ENCODE peak calls at places on chromosome 16, in ten cellular contexts. H is GM04504; X is heart right ventricle; F is memory B cell; N is stimulated activated CD4-positive, alpha-beta T cell treated with anti-CD3 and anti-CD28 coated beads, Interleukin-1b, Interleukin-23, amount 100 ng/mL, for 1 hour; T is stimulated activated effector memory CD8-positive, alpha-beta T cell treated with anti-CD3 and anti-CD28 coated beads, Interleukin-12 subunit alpha, Interleukin-12 subunit beta, amount 100 ng/mL, for 72 hours; S is naive thymus-derived CD4-positive, alpha-beta T cell; E is T-cell; K is aorta; U is NCI-H460. D is an unnamed sample.

GRCh38 chr16:81405702-81406113 is 38.9 kb upstream of the CMIP start:
- DNase-seq in N (no peak), S (no peak), K (no peak), E (no peak), F (no peak), T (no peak), X (no peak), U (peak; percentile 76), H (peak; percentile 43), D (no peak)

GRCh38 chr16:66933776-66934137 is 445 bp downstream of the CIAO2B start:
- DNase-seq in N (peak; percentile 16), S (no peak), U (no peak), X (no peak), E (no peak), K (no peak), F (no peak), T (no peak), H (no peak), D (peak; percentile 37)

GRCh38 chr16:67198238-67198734 is 645 bp upstream of the ELMO3 start:
- DNase-seq in S (no peak), N (no peak), K (no peak), H (no peak), U (peak; percentile 64), E (no peak), F (no peak), T (no peak), X (no peak), D (no peak)

GRCh38 chr16:67109407-67110135 is at the start of gene PHAF1:
- DNase-seq in K (peak; percentile 95), X (peak; percentile 93), U (peak; percentile 91), F (peak; percentile 98), E (peak; percentile 97), S (peak; percentile 99), N (peak; percentile 92), T (peak; percentile 98), H (peak; percentile 75), D (peak; percentile 97)

GRCh38 chr16:88566158-88566557 is 4.0 kb upstream of the ZC3H18 start:
- DNase-seq in T (peak; percentile 35), K (no peak), H (no peak), X (no peak), S (peak; percentile 75), N (no peak), E (no peak), U (no peak), F (no peak), D (no peak)

GRCh38 chr16:8391219-8391757 is 199.0 kb downstream of the TMEM114 start:
- DNase-seq in X (no peak), U (no peak), T (no peak), E (no peak), H (no peak), S (no peak), F (no peak), K (no peak), N (no peak), D (no peak)

GRCh38 chr16:24164402-24164801 is 91.7 kb upstream of the CACNG3 start:
- DNase-seq in T (no peak), F (no peak), K (no peak), S (no peak), H (no peak), X (no peak), U (no peak), N (no peak), E (no peak), D (no peak)

GRCh38 chr16:51095890-51096626 is 55.0 kb downstream of the SALL1 start:
- DNase-seq in K (no peak), S (no peak), E (no peak), F (no peak), X (no peak), U (no peak), T (no peak), H (no peak), N (no peak), D (no peak)

GRCh38 chr16:66222756-66223155 is 143.7 kb upstream of the CDH5 start:
- DNase-seq in U (no peak), K (no peak), N (no peak), S (no peak), T (no peak), X (no peak), E (no peak), F (no peak), H (no peak), D (no peak)

GRCh38 chr16:17379121-17379571 is 91.6 kb downstream of the XYLT1 start:
- DNase-seq in E (no peak), F (no peak), H (peak; percentile 63), T (no peak), S (no peak), K (peak; percentile 69), U (no peak), X (peak; percentile 60), N (no peak), D (no peak)

GRCh38 chr16:49183911-49184310 is 97.7 kb downstream of the CBLN1 start:
- DNase-seq in S (no peak), X (no peak), K (no peak), H (no peak), N (no peak), E (no peak), F (no peak), T (no peak), U (no peak), D (no peak)

GRCh38 chr16:48999508-48999907 is 282.1 kb downstream of the CBLN1 start:
- DNase-seq in T (no peak), F (no peak), N (no peak), S (no peak), K (no peak), E (no peak), U (no peak), H (no peak), X (no peak), D (no peak)

GRCh38 chr16:2371421-2371820 is 30.9 kb upstream of the ABCA3 start:
- DNase-seq in H (no peak), K (no peak), X (peak; percentile 3), T (no peak), S (no peak), E (no peak), N (no peak), U (no peak), F (no peak), D (no peak)

GRCh38 chr16:89565506-89566372 is 5.3 kb downstream of the RPL13 start:
- DNase-seq in H (no peak), S (peak; percentile 67), K (no peak), U (no peak), T (peak; percentile 55), X (no peak), N (no peak), F (no peak), E (peak; percentile 34), D (peak; percentile 65)

GRCh38 chr16:9008335-9009260 is 44.9 kb upstream of the USP7 start:
- DNase-seq in T (peak; percentile 62), K (peak; percentile 85), E (peak; percentile 67), U (peak; percentile 74), S (peak; percentile 62), N (peak; percentile 23), X (peak; percentile 73), F (peak; percentile 60), H (no peak), D (peak; percentile 63)

GRCh38 chr16:57299009-57299718 is 14.7 kb upstream of the PLLP start:
- DNase-seq in S (no peak), K (peak; percentile 74), H (no peak), F (no peak), N (no peak), X (peak; percentile 68), U (no peak), E (peak; percentile 13), T (no peak), D (no peak)

GRCh38 chr16:30122621-30123160 is 329 bp downstream of the MAPK3 start:
- DNase-seq in E (no peak), F (peak; percentile 5), H (no peak), X (no peak), U (no peak), K (no peak), S (no peak), T (no peak), N (no peak), D (no peak)

GRCh38 chr16:73019456-73020362 is 28.2 kb downstream of the ZFHX3 start:
- DNase-seq in N (no peak), T (no peak), U (peak; percentile 68), X (no peak), H (no peak), S (no peak), K (no peak), E (no peak), F (no peak), D (no peak)

GRCh38 chr16:70749681-70750601 is 51.0 kb downstream of the VAC14 start:
- DNase-seq in E (no peak), K (no peak), F (no peak), N (no peak), X (peak; percentile 38), H (no peak), S (no peak), U (no peak), T (no peak), D (no peak)

D was measured in T-helper 2 cell.